ENCODE peak calls at places on chromosomes 2 and 18, in six cellular contexts. F is activated CD8-positive, alpha-beta T cell treated with anti-CD3 and anti-CD28 coated beads, Interleukin-2, amount 10 ng/mL, durations not matched to agents 7 days and 5 days; T is ovary; D is thoracic aorta; L is tibial nerve; Y is CD4-positive, alpha-beta T cell. U is an unnamed sample.
A peak's percentile ranks its signal among the peaks of the same experiment; 100 is the strongest.

GRCh38 chr18:9642799-9643445 is 28.6 kb upstream of the PPP4R1 start:
- DNase-seq in D (no peak), F (no peak), T (no peak), Y (no peak), L (no peak), U (no peak)

GRCh38 chr2:241769819-241770184 is 6.8 kb upstream of the GAL3ST2 start:
- DNase-seq in D (no peak), L (no peak), Y (no peak), F (no peak), T (no peak), U (no peak)

GRCh38 chr2:169095631-169096105 is 26.3 kb downstream of the DHRS9 start:
- DNase-seq in D (no peak), T (no peak), F (peak; percentile 29), L (no peak), Y (no peak), U (peak; percentile 75)

GRCh38 chr2:33681333-33681732 is 82.2 kb upstream of the FAM98A start:
- DNase-seq in Y (no peak), T (no peak), F (no peak), D (no peak), L (no peak), U (peak; percentile 22)

GRCh38 chr2:235021752-235022151 is 69.9 kb downstream of the SH3BP4 start:
- DNase-seq in L (no peak), D (no peak), F (no peak), T (no peak), Y (no peak), U (peak; percentile 82)

GRCh38 chr2:24152413-24153197 is 22.2 kb upstream of the FAM228A start:
- DNase-seq in Y (no peak), F (no peak), D (no peak), T (no peak), L (no peak), U (no peak)

GRCh38 chr2:61538920-61539559 is 884 bp upstream of the XPO1 start:
- DNase-seq in Y (peak; percentile 54), L (no peak), D (no peak), T (peak; percentile 53), F (peak; percentile 64), U (peak; percentile 7)

GRCh38 chr2:177172034-177172880 is 40.3 kb upstream of the HNRNPA3 start:
- DNase-seq in Y (no peak), L (no peak), T (no peak), F (no peak), D (no peak), U (peak; percentile 59)

GRCh38 chr2:134845719-134846118 is 7.3 kb downstream of the ACMSD start:
- DNase-seq in F (no peak), Y (no peak), L (no peak), T (no peak), D (no peak), U (peak; percentile 62)

GRCh38 chr2:239153806-239154591 is 246.8 kb downstream of the HDAC4 start:
- DNase-seq in L (peak; percentile 10), T (no peak), Y (no peak), F (no peak), D (no peak), U (no peak)

GRCh38 chr2:37912056-37912455 is 13.0 kb upstream of the RMDN2 start:
- DNase-seq in T (no peak), F (no peak), D (no peak), Y (no peak), L (no peak), U (peak; percentile 33)

GRCh38 chr2:174117951-174118930 is 130.1 kb downstream of the OLA1 start:
- DNase-seq in F (no peak), T (no peak), L (no peak), Y (no peak), D (no peak), U (peak; percentile 27)

GRCh38 chr2:238994876-238995275 is 147.0 kb downstream of the TWIST2 start:
- DNase-seq in F (no peak), Y (no peak), L (no peak), D (no peak), T (no peak), U (no peak)

GRCh38 chr18:75525331-75525730 is 97.8 kb upstream of the SMIM21 start:
- DNase-seq in F (no peak), L (no peak), D (no peak), T (no peak), Y (no peak), U (no peak)

GRCh38 chr2:65057391-65058052 is 1.3 kb downstream of the CEP68 start:
- DNase-seq in T (no peak), F (peak; percentile 80), Y (peak; percentile 69), D (no peak), L (no peak), U (no peak)

GRCh38 chr18:1778496-1779178 is 792.7 kb downstream of the METTL4 start:
- DNase-seq in L (no peak), D (no peak), T (no peak), F (no peak), Y (no peak), U (no peak)

GRCh38 chr2:172701250-172701649 is 34.4 kb upstream of the RAPGEF4 start:
- DNase-seq in L (no peak), F (no peak), D (no peak), T (no peak), Y (no peak), U (peak; percentile 62)

GRCh38 chr18:70390366-70391090 is 101.7 kb downstream of the SOCS6 start:
- DNase-seq in F (no peak), L (no peak), D (no peak), T (no peak), Y (no peak), U (no peak)

GRCh38 chr2:148021059-148021985 is at the start of gene MBD5:
- DNase-seq in Y (peak; percentile 62), F (peak; percentile 74), L (no peak), D (peak; percentile 2), T (no peak), U (no peak)

GRCh38 chr18:70288171-70288850 is 534 bp upstream of the SOCS6 start:
- DNase-seq in D (no peak), F (no peak), Y (no peak), L (no peak), T (peak; percentile 39), U (peak; percentile 31)

GRCh38 chr18:24230766-24231165 is 91.9 kb downstream of the CABYR start:
- DNase-seq in F (no peak), T (no peak), Y (no peak), D (no peak), L (no peak), U (no peak)

GRCh38 chr2:222451270-222451674 is 26.9 kb downstream of the SGPP2 start:
- DNase-seq in Y (no peak), T (no peak), F (no peak), L (no peak), D (no peak), U (no peak)

U was measured in kidney glomerular epithelial cell.